ENCODE peak calls at places on chromosome 19, in six cellular contexts. One of them, this sample, is unnamed.

GRCh38 chr19:12763100-12763499 is 11.5 kb downstream of the BEST2 start:
- DNase-seq in choroid plexus epithelial cell: no peak
- DNase-seq in left ventricle myocardium inferior: peak
- DNase-seq in neural crest cell: no peak
- DNase-seq in breast epithelium: no peak
- DNase-seq in neural progenitor cell: no peak
- DNase-seq in this sample: no peak

GRCh38 chr19:11578342-11579142 is 1.1 kb upstream of the ACP5 start:
- DNase-seq in choroid plexus epithelial cell: peak
- DNase-seq in left ventricle myocardium inferior: peak
- DNase-seq in neural crest cell: no peak
- DNase-seq in breast epithelium: no peak
- DNase-seq in neural progenitor cell: peak
- DNase-seq in this sample: no peak

GRCh38 chr19:44792286-44792685 is 14.6 kb downstream of the CBLC start:
- DNase-seq in choroid plexus epithelial cell: no peak
- DNase-seq in left ventricle myocardium inferior: no peak
- DNase-seq in neural crest cell: no peak
- DNase-seq in breast epithelium: no peak
- DNase-seq in neural progenitor cell: no peak
- DNase-seq in this sample: no peak

GRCh38 chr19:45643927-45644771 is 5.0 kb upstream of the EML2 start:
- DNase-seq in choroid plexus epithelial cell: no peak
- DNase-seq in left ventricle myocardium inferior: no peak
- DNase-seq in neural crest cell: no peak
- DNase-seq in breast epithelium: no peak
- DNase-seq in neural progenitor cell: no peak
- DNase-seq in this sample: no peak

GRCh38 chr19:32318884-32319520 is 26.4 kb upstream of the ZNF507 start:
- DNase-seq in choroid plexus epithelial cell: peak
- DNase-seq in left ventricle myocardium inferior: no peak
- DNase-seq in neural crest cell: peak
- DNase-seq in breast epithelium: no peak
- DNase-seq in neural progenitor cell: peak
- DNase-seq in this sample: no peak

GRCh38 chr19:48489608-48490216 is 20.5 kb downstream of the CYTH2 start:
- DNase-seq in choroid plexus epithelial cell: peak
- DNase-seq in left ventricle myocardium inferior: peak
- DNase-seq in neural crest cell: peak
- DNase-seq in breast epithelium: peak
- DNase-seq in neural progenitor cell: peak
- DNase-seq in this sample: no peak

GRCh38 chr19:8665468-8666213 is 33.0 kb downstream of the ACTL9 start:
- DNase-seq in choroid plexus epithelial cell: no peak
- DNase-seq in left ventricle myocardium inferior: no peak
- DNase-seq in neural crest cell: no peak
- DNase-seq in breast epithelium: no peak
- DNase-seq in neural progenitor cell: no peak
- DNase-seq in this sample: no peak

GRCh38 chr19:48501961-48502719 is 9.5 kb downstream of the LMTK3 start:
- DNase-seq in choroid plexus epithelial cell: no peak
- DNase-seq in left ventricle myocardium inferior: no peak
- DNase-seq in neural crest cell: no peak
- DNase-seq in breast epithelium: peak
- DNase-seq in neural progenitor cell: peak
- DNase-seq in this sample: peak

GRCh38 chr19:35712910-35713845 is 4.6 kb upstream of the KMT2B start:
- DNase-seq in choroid plexus epithelial cell: no peak
- DNase-seq in left ventricle myocardium inferior: no peak
- DNase-seq in neural crest cell: no peak
- DNase-seq in breast epithelium: no peak
- DNase-seq in neural progenitor cell: no peak
- DNase-seq in this sample: no peak

GRCh38 chr19:42325896-42326771 is 699 bp downstream of the MEGF8 start:
- DNase-seq in choroid plexus epithelial cell: no peak
- DNase-seq in left ventricle myocardium inferior: peak
- DNase-seq in neural crest cell: peak
- DNase-seq in breast epithelium: no peak
- DNase-seq in neural progenitor cell: no peak
- DNase-seq in this sample: no peak

GRCh38 chr19:44900328-44901244 is 5.0 kb upstream of the APOE start:
- DNase-seq in choroid plexus epithelial cell: no peak
- DNase-seq in left ventricle myocardium inferior: no peak
- DNase-seq in neural crest cell: no peak
- DNase-seq in breast epithelium: no peak
- DNase-seq in neural progenitor cell: no peak
- DNase-seq in this sample: no peak

GRCh38 chr19:46081928-46082727 is 41.3 kb upstream of the IGFL4 start:
- DNase-seq in choroid plexus epithelial cell: peak
- DNase-seq in left ventricle myocardium inferior: no peak
- DNase-seq in neural crest cell: peak
- DNase-seq in breast epithelium: no peak
- DNase-seq in neural progenitor cell: peak
- DNase-seq in this sample: no peak

GRCh38 chr19:49635530-49636229 is 4.3 kb downstream of the RRAS start:
- DNase-seq in choroid plexus epithelial cell: peak
- DNase-seq in left ventricle myocardium inferior: no peak
- DNase-seq in neural crest cell: no peak
- DNase-seq in breast epithelium: no peak
- DNase-seq in neural progenitor cell: no peak
- DNase-seq in this sample: no peak

GRCh38 chr19:33777753-33778088 is 18.9 kb upstream of the KCTD15 start:
- DNase-seq in choroid plexus epithelial cell: no peak
- DNase-seq in left ventricle myocardium inferior: no peak
- DNase-seq in neural crest cell: no peak
- DNase-seq in breast epithelium: no peak
- DNase-seq in neural progenitor cell: no peak
- DNase-seq in this sample: no peak
- TF ChIP-seq CTCF in choroid plexus epithelial cell: no peak
- TF ChIP-seq CTCF in left ventricle myocardium inferior: no peak
- TF ChIP-seq CTCF in neural crest cell: no peak
- TF ChIP-seq CTCF in breast epithelium: no peak
- TF ChIP-seq CTCF in neural progenitor cell: no peak
- TF ChIP-seq CTCF in this sample: no peak

DNA sequence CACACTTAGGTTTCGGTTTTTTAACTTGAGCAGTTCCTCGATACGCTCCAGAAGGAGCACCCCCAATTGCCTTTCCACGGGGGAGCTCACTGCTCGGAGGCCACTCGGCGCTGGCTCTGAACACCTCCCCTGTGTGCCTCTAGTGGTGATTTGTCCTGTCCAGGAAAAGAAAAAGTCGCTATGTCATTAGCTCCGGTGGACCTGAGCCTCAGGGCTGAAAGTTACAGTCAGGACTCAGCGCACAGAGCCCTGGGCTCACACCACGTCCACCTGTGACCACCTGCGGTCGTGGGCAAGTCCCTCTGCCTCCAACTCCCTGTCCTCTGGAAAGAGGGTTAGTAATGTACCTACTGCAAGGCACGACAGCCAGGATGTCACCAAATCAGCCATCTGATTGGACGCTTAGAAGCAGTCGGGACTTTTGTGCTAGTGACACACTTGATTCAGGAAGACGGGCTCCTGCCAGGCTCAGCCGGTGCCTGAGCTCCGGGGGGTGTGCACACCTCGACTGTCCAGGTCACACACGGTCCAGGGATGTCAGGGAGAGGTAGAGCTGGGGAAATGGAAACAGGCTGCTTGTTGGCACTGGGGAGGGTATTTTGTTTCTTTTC is 3.9 kb upstream of the TMPRSS9 start:
- DNase-seq in choroid plexus epithelial cell: no peak
- DNase-seq in left ventricle myocardium inferior: no peak
- DNase-seq in neural crest cell: no peak
- DNase-seq in breast epithelium: no peak
- DNase-seq in neural progenitor cell: no peak
- DNase-seq in this sample: no peak
- TF ChIP-seq CTCF in choroid plexus epithelial cell: no peak
- TF ChIP-seq CTCF in left ventricle myocardium inferior: no peak
- TF ChIP-seq CTCF in neural crest cell: no peak
- TF ChIP-seq CTCF in breast epithelium: no peak
- TF ChIP-seq CTCF in neural progenitor cell: no peak
- TF ChIP-seq CTCF in this sample: no peak

GRCh38 chr19:17725422-17726078 is 6.3 kb downstream of the MAP1S start:
- DNase-seq in choroid plexus epithelial cell: no peak
- DNase-seq in left ventricle myocardium inferior: no peak
- DNase-seq in neural crest cell: no peak
- DNase-seq in breast epithelium: no peak
- DNase-seq in neural progenitor cell: peak
- DNase-seq in this sample: no peak
- TF ChIP-seq CTCF in choroid plexus epithelial cell: peak
- TF ChIP-seq CTCF in left ventricle myocardium inferior: no peak
- TF ChIP-seq CTCF in neural crest cell: peak
- TF ChIP-seq CTCF in breast epithelium: no peak
- TF ChIP-seq CTCF in neural progenitor cell: peak
- TF ChIP-seq CTCF in this sample: peak

GRCh38 chr19:22901431-22902130 is 69.5 kb downstream of the ZNF723 start:
- DNase-seq in choroid plexus epithelial cell: no peak
- DNase-seq in left ventricle myocardium inferior: no peak
- DNase-seq in neural crest cell: no peak
- DNase-seq in breast epithelium: no peak
- DNase-seq in neural progenitor cell: no peak
- DNase-seq in this sample: no peak
- TF ChIP-seq CTCF in choroid plexus epithelial cell: no peak
- TF ChIP-seq CTCF in left ventricle myocardium inferior: no peak
- TF ChIP-seq CTCF in neural crest cell: no peak
- TF ChIP-seq CTCF in breast epithelium: no peak
- TF ChIP-seq CTCF in neural progenitor cell: no peak
- TF ChIP-seq CTCF in this sample: no peak

DNA sequence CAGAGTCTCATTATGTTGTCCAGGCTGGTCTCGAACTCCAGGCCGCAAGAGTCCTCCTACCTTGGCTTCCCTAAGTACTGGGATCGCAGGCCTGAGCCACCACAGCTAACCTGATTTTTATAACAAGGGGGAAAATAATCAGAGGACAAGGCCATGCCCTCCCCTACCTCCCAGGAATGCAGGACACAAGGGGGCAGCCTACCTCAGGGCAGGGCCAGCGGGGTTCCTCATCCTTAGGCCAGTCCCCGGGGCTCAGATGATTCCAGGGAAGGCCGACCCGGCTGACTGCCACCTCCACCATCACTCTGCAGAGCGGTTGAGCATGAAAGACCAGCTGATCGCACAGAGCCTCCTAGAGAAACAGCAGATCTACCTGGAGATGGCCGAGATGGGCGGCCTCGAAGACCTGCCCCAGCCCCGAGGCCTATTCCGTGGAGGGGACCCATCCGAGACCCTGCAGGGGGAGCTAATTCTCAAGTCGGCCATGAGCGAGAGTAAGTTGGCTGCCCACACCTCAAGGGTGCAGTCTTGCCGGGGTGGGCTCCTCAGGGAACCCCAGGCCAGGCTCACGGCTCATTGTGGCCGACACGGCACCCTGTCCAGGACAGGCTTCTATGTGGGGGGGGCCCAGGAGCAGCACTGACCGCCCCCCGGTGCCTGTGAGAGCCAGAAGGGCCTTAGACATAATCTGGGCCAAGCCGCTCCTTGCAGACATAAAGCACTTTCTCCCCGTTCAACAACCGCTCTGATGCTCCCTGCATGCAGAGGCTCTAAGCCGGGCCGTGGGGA is 26.8 kb downstream of the PEX11G start:
- DNase-seq in choroid plexus epithelial cell: no peak
- DNase-seq in left ventricle myocardium inferior: no peak
- DNase-seq in neural crest cell: no peak
- DNase-seq in breast epithelium: no peak
- DNase-seq in neural progenitor cell: peak
- DNase-seq in this sample: no peak
- TF ChIP-seq CTCF in choroid plexus epithelial cell: peak
- TF ChIP-seq CTCF in left ventricle myocardium inferior: no peak
- TF ChIP-seq CTCF in neural crest cell: no peak
- TF ChIP-seq CTCF in breast epithelium: no peak
- TF ChIP-seq CTCF in neural progenitor cell: peak
- TF ChIP-seq CTCF in this sample: no peak